ENCODE peak calls at places on chromosomes 3 and 15, in six cellular contexts. A is neuronal stem cell, D is trophoblast cell, I is mesenchymal stem cell, Z is IMR-90, J is H1. L is an unnamed sample.
A peak's percentile ranks its signal among the peaks of the same experiment; 100 is the strongest.

GRCh38 chr3:4492240-4493007 is 724 bp upstream of the ITPR1 start:
- DNase-seq in A (peak; percentile 43), D (peak; percentile 89), I (peak; percentile 80), Z (peak; percentile 58), J (peak; percentile 21), L (peak; percentile 81)

GRCh38 chr15:52682776-52683175 is 3.6 kb upstream of the ATOSA start:
- DNase-seq in A (no peak), D (no peak), I (no peak), Z (no peak), J (no peak), L (no peak)

GRCh38 chr15:76501726-76502125 is 165.2 kb downstream of the ISL2 start:
- DNase-seq in A (no peak), D (peak; percentile 3), I (peak; percentile 56), Z (peak; percentile 55), J (no peak), L (no peak)

GRCh38 chr15:70627734-70628541 is 135.4 kb downstream of the UACA start:
- DNase-seq in A (no peak), D (no peak), I (no peak), Z (no peak), J (no peak), L (no peak)

GRCh38 chr3:117793684-117794304 is 1084.2 kb downstream of the TUSC7 start:
- DNase-seq in A (no peak), D (no peak), I (no peak), Z (peak; percentile 19), J (no peak), L (peak; percentile 36)

GRCh38 chr3:187063286-187064081 is 75.8 kb downstream of the RPL39L start:
- DNase-seq in A (no peak), D (peak; percentile 35), I (no peak), Z (peak; percentile 12), J (no peak), L (peak; percentile 84)

GRCh38 chr3:193982258-193982659 is 153.7 kb upstream of the HES1 start:
- DNase-seq in A (no peak), D (no peak), I (no peak), Z (no peak), J (no peak), L (no peak)

GRCh38 chr15:74127255-74127953 is 3.0 kb upstream of the ISLR2 start:
- DNase-seq in A (peak; percentile 91), D (peak; percentile 93), I (peak; percentile 79), Z (peak; percentile 75), J (peak; percentile 78), L (peak; percentile 94)

GRCh38 chr3:16060945-16061344 is 113.5 kb upstream of the GALNT15 start:
- DNase-seq in A (no peak), D (no peak), I (peak; percentile 78), Z (peak; percentile 95), J (no peak), L (peak; percentile 37)

GRCh38 chr3:134839422-134839821 is 44.4 kb downstream of the EPHB1 start:
- DNase-seq in A (no peak), D (no peak), I (no peak), Z (no peak), J (no peak), L (no peak)

GRCh38 chr3:143763568-143764162 is 84.6 kb downstream of the SLC9A9 start:
- DNase-seq in A (no peak), D (peak; percentile 13), I (peak; percentile 42), Z (peak; percentile 13), J (no peak), L (no peak)

GRCh38 chr3:9630550-9631139 is 18.7 kb upstream of the MTMR14 start:
- DNase-seq in A (no peak), D (no peak), I (no peak), Z (no peak), J (no peak), L (no peak)

GRCh38 chr3:72549819-72550581 is 298.2 kb downstream of the SHQ1 start:
- DNase-seq in A (no peak), D (peak; percentile 40), I (peak; percentile 21), Z (no peak), J (no peak), L (no peak)
- H3K4me3 ChIP-seq in A (no peak overlapping the region), D (no peak overlapping the region), I (no peak overlapping the region), Z (peak overlapping the region; percentile 16), J (no peak overlapping the region), L (no peak overlapping the region)

DNA sequence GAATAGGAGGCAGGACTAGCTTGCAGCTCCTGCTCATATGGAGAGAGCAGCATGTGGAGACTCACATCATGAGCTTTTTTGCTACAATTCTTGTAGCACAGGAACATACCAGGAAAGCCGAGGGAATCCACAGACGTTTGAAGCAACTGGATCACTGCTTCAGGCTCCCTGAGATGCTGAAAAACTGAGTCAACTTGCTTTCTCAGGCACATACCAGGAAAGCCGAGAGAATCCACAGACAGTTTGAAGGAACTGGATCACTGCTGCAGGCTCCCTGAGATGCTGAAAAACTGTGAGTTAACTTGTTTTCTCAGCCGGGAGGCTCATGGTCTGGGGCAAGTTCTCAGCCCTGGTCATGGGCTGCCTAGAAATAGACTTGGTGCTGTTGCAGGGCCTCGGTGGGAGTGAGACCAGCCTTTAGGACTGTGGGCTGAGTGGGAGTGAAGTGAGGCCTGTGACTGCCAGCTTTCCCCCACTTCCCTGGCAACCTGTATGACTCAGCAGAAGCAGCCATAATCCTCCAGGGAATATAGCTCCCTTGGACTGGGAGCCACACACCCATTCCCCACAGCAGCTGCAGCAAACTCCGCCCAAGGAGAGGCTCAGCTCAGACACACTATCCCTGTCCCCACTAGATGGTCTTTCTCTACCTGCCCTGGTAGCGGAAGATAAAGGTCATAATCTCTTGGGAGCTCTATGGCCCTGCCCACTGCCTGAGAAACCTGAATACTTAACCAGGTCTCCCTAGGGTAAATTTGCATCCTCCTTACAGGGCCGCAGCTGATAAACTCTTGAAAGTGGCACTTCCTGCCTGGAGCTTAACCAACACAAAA is 51.9 kb upstream of the PFN2 start:
- DNase-seq in A (no peak), D (peak; percentile 58), I (no peak), Z (peak; percentile 31), J (no peak), L (peak; percentile 68)
- H2BK120ac ChIP-seq in A (no peak overlapping the region), D (peak overlapping the region; percentile 58), I (no peak overlapping the region), Z (peak overlapping the region; percentile 59), J (peak overlapping the region; percentile 22), L (peak overlapping the region; percentile 16)

DNA sequence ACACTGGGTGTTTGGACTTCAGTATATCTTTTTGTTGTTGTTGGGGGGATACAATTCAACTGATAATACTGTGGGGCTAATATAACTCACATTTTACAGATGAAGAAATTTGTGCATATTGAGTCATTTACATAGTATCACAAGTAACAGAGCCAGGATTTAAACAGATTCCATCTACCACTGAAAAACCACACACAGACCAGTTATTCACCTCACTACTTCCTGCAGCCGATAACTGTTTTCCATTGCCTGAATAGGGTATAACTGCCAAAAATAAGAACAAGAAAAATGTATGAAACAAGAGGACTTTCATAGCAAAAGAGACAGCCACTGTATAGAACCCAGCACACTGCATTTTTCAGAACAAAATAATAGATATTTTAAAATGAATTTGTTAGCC is 215.8 kb upstream of the CNTN6 start:
- DNase-seq in A (no peak), D (no peak), I (no peak), Z (no peak), J (no peak), L (no peak)
- H3K4me3 ChIP-seq in A (no peak overlapping the region), D (no peak overlapping the region), I (no peak overlapping the region), Z (no peak overlapping the region), J (no peak overlapping the region), L (no peak overlapping the region)

GRCh38 chr3:48662140-48662752 is 440 bp downstream of the CELSR3 start:
- DNase-seq in A (no peak), D (peak; percentile 31), I (peak; percentile 16), Z (no peak), J (no peak), L (no peak)

GRCh38 chr3:48663489-48664312 is 1.0 kb upstream of the CELSR3 start:
- DNase-seq in A (peak; percentile 99), D (peak; percentile 99), I (peak; percentile 100), Z (peak; percentile 99), J (peak; percentile 99), L (peak; percentile 100)

GRCh38 chr3:48661501-48662139 is 1.1 kb downstream of the CELSR3 start:
- DNase-seq in A (peak; percentile 86), D (peak; percentile 73), I (peak; percentile 50), Z (peak; percentile 41), J (no peak), L (peak; percentile 70)

GRCh38 chr3:48664313-48664644 is 1.6 kb upstream of the CELSR3 start:
- DNase-seq in A (no peak), D (no peak), I (no peak), Z (no peak), J (no peak), L (no peak)

DNA sequence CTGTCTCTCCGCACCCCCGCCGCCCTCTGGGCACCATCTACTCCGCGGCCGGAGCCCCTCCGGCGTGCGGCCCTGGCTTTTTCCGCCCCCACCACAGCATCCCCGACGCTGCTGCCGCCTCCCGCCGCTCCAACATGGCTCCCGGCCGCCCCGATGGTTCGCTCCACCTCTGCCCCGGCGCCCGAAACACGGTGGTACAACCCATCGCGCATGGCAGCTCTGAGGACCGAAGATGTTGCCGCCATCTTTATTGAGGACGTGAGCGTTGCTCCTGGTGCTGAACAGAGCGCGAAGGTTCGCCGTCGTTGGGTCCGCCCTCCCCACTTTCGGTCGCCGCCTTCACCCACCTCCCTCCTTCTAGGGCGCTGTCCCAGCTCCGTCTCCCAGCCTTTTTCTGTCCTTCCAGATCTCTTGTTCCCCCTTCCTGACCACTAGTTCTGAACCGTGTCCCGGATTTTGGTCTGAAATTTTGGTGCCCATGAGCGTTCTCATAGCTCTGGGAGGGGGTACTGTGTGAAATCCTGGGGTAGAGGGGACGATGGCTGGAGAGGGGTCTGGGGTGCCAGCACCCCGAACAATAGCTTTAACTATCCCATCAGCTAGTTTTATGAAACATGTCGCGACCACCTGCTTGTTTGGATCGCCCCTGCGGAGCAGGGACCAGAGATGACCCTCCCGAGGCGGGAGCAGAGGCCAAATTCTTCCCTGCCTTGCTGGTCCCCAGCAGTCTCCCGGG is at the start of gene CELSR3:
- DNase-seq in A (peak; percentile 90), D (peak; percentile 94), I (peak; percentile 95), Z (peak; percentile 90), J (peak; percentile 73), L (peak; percentile 97)
- H2BK120ac ChIP-seq in A (peak within 1 kb of the TSS; percentile 38), D (peak within 1 kb of the TSS; percentile 70), I (peak within 1 kb of the TSS; percentile 77), Z (peak within 1 kb of the TSS; percentile 75), J (peak within 1 kb of the TSS; percentile 51), L (no peak within 1 kb of the TSS)

DNA sequence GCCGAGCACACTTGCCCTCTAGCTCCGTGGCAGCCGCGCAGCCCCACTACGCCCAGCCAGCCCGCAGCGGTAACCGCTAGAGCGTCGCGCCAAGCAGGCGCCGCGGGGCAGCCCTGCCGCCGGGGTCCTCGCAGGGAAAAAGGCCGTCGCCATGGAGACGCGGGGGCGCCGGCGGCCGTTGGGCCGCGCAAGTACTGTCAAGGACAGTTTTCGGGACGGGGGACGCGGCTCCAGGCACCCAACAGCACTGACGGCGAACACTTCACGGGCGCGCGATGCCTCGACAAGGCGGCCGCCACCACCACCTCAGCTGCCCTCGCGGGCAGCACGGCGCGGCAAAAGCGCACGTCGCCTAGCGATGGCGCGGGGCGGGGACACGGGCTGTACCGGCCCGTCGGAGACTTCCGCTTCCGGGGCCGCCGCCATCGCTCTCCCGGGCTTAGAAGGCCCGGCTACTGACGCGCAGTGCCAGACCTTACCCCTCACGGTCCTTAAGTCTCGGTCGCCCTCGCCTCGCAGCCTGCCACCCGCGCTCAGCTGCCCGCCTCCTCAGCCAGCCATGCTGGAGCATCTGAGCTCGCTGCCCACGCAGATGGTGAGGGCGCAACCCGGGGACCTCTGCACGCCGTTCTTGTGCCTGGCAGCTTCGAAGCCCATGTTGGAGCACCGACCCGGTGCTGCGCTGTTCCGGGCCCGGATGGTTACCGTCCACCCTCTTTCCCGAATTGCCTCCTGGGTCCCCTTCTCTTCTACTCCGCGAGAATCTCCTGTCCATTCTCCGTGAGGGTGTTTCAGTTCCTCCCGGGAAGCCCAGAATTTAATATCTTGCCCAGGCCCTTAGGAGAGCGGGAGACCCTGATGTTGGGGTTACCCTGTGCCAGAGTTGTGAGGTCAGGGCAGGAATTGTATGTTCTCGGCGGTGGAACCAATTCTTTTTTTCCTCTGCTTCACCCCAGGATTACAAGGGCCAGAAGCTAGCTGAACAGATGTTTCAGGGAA is at the start of the genes GLT8D1 and SPCS1:
- DNase-seq in A (peak; percentile 90), D (peak; percentile 91), I (peak; percentile 91), Z (peak; percentile 79), J (no peak), L (peak; percentile 89)
- H3K4me3 ChIP-seq in A (peak within 1 kb of the TSS; percentile 99), D (peak within 1 kb of the TSS; percentile 96), I (peak within 1 kb of the TSS; percentile 82), Z (peak within 1 kb of the TSS; percentile 95), J (peak within 1 kb of the TSS; percentile 90), L (peak within 1 kb of the TSS; percentile 71)

GRCh38 chr15:71669688-71670087 is 140.7 kb upstream of the NR2E3 start:
- DNase-seq in A (no peak), D (no peak), I (no peak), Z (no peak), J (no peak), L (no peak)
- H2BK120ac ChIP-seq in A (no peak overlapping the region), D (no peak overlapping the region), I (no peak overlapping the region), Z (no peak overlapping the region), J (no peak overlapping the region), L (no peak overlapping the region)